ENCODE peak calls at places on chromosomes 11 and 22, in ten cellular contexts. L, D, H, T, R, O, P, K, U and S are unnamed samples.
A peak's percentile ranks its signal among the peaks of the same experiment; 100 is the strongest.

GRCh38 chr11:19785265-19785664 is 72.6 kb downstream of the NAV2 start:
- DNase-seq in D (no peak), K (no peak), R (no peak), T (no peak), H (no peak), L (no peak), P (no peak), U (no peak), O (no peak), S (no peak)

GRCh38 chr11:116073854-116074837 is 569.9 kb upstream of the CADM1 start:
- DNase-seq in L (peak; percentile 59), P (no peak), K (no peak), D (peak; percentile 45), U (no peak), H (no peak), O (no peak), R (no peak), T (peak; percentile 65), S (peak; percentile 27)

GRCh38 chr11:115623021-115623451 is 118.8 kb upstream of the CADM1 start:
- DNase-seq in U (peak; percentile 80), R (peak; percentile 23), D (peak; percentile 90), T (peak; percentile 99), H (no peak), L (peak; percentile 95), P (peak; percentile 91), K (no peak), O (peak; percentile 94), S (no peak)

GRCh38 chr11:12275818-12276217 is 101.6 kb upstream of the PARVA start:
- DNase-seq in T (no peak), L (no peak), H (no peak), D (no peak), P (no peak), R (no peak), K (no peak), U (no peak), O (peak; percentile 71), S (no peak)

GRCh38 chr11:66868726-66869291 is 11.9 kb downstream of the LRFN4 start:
- DNase-seq in L (peak; percentile 27), H (peak; percentile 66), T (no peak), K (peak; percentile 71), U (peak; percentile 92), D (no peak), P (no peak), O (peak; percentile 81), R (peak; percentile 86), S (peak; percentile 50)

GRCh38 chr11:82046778-82047177 is 686.9 kb downstream of the FAM181B start:
- DNase-seq in L (no peak), K (no peak), R (no peak), U (no peak), H (no peak), O (no peak), D (no peak), P (no peak), T (peak; percentile 46), S (no peak)

GRCh38 chr11:28123151-28123571 is 15.0 kb downstream of the METTL15 start:
- DNase-seq in R (no peak), D (no peak), T (peak; percentile 83), U (no peak), L (no peak), H (no peak), O (no peak), K (no peak), P (no peak), S (no peak)

GRCh38 chr11:120337896-120338840 is 2.0 kb downstream of the ARHGEF12 start:
- DNase-seq in L (no peak), D (no peak), R (no peak), H (no peak), O (no peak), P (no peak), U (no peak), T (no peak), K (no peak), S (peak; percentile 36)

GRCh38 chr11:134244593-134244992 is 8.6 kb downstream of the THYN1 start:
- DNase-seq in R (peak; percentile 30), K (no peak), P (no peak), L (no peak), H (no peak), U (no peak), T (no peak), O (no peak), D (no peak), S (peak; percentile 34)

GRCh38 chr11:62398011-62398994 is 20.5 kb upstream of the SCGB1A1 start:
- DNase-seq in P (peak; percentile 75), H (no peak), R (peak; percentile 67), L (peak; percentile 47), U (peak; percentile 67), O (peak; percentile 90), T (peak; percentile 63), D (peak; percentile 24), K (no peak), S (peak; percentile 39)

GRCh38 chr11:85680897-85681296 is 5.1 kb downstream of the CCDC89 start:
- DNase-seq in R (no peak), T (no peak), O (no peak), D (no peak), K (no peak), L (no peak), U (no peak), H (no peak), P (no peak), S (peak; percentile 27)

GRCh38 chr11:102254047-102254446 is 63.2 kb upstream of the BIRC3 start:
- DNase-seq in R (peak; percentile 36), K (peak; percentile 46), H (no peak), U (no peak), D (no peak), L (no peak), P (no peak), O (no peak), T (no peak), S (no peak)

GRCh38 chr11:19903620-19904069 is 191.0 kb downstream of the NAV2 start:
- DNase-seq in P (peak; percentile 72), H (peak; percentile 14), D (peak; percentile 72), U (no peak), R (peak; percentile 75), T (peak; percentile 68), O (no peak), L (peak; percentile 46), K (peak; percentile 62), S (peak; percentile 72)

GRCh38 chr11:101912823-101913284 is 2.0 kb upstream of the CEP126 start:
- DNase-seq in R (peak; percentile 68), P (no peak), T (peak; percentile 29), U (no peak), O (no peak), H (no peak), D (no peak), K (no peak), L (no peak), S (no peak)

GRCh38 chr11:69483696-69484426 is 2.4 kb downstream of the LINC01488 start:
- DNase-seq in O (peak; percentile 55), D (no peak), K (no peak), L (no peak), T (no peak), U (peak; percentile 64), R (no peak), P (peak; percentile 45), H (no peak), S (no peak)

DNA sequence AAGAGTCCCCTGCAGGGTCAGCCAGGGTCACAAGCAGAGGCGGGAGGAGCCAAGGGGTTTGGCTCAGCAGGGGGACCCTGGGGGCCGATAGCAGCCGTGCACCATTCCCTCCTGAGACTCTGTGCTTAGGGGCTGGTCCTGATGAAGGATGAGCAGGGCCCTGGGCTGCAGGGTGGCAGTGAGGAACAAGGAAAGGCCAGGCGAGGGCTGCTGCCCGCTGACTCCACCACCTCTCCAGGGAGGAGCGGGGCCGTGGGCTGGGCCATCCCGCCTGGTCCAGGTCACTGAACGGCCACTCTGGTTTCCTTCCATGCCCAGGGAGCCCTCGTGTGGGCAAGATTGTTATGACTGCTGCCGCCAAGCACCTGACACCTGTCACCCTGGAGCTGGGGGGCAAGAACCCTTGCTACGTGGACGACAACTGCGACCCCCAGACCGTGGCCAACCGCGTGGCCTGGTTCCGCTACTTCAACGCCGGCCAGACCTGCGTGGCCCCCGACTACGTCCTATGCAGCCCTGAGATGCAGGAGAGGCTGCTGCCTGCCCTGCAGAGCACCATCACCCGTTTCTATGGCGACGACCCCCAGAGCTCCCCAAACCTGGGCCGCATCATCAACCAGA is 9.2 kb upstream of the NDUFS8 start:
- DNase-seq in R (peak; percentile 81), O (peak; percentile 84), P (no peak), D (no peak), T (no peak), K (no peak), H (no peak), L (no peak), U (no peak), S (no peak)
- TF ChIP-seq CTCF in R (peak; percentile 45), O (peak; percentile 50), P (peak; percentile 9), D (no peak), T (no peak), K (peak; percentile 50), H (no peak), L (no peak), U (no peak), S (peak; percentile 3)

GRCh38 chr11:122138759-122139594 is 23.0 kb upstream of the BLID start:
- DNase-seq in K (no peak), D (no peak), L (no peak), U (no peak), R (no peak), T (peak; percentile 70), H (no peak), P (no peak), O (no peak), S (no peak)
- H3K4me1 ChIP-seq in K (peaks cover 81% of the 10 kb centered on the region), D (no peaks in the 10 kb centered on the region), L (peaks cover 10% of the 10 kb centered on the region), U (no peaks in the 10 kb centered on the region), R (peaks cover 63% of the 10 kb centered on the region), T (peaks cover 59% of the 10 kb centered on the region), H (no peaks in the 10 kb centered on the region), P (no peaks in the 10 kb centered on the region), O (no peaks in the 10 kb centered on the region), S (no peaks in the 10 kb centered on the region)

DNA sequence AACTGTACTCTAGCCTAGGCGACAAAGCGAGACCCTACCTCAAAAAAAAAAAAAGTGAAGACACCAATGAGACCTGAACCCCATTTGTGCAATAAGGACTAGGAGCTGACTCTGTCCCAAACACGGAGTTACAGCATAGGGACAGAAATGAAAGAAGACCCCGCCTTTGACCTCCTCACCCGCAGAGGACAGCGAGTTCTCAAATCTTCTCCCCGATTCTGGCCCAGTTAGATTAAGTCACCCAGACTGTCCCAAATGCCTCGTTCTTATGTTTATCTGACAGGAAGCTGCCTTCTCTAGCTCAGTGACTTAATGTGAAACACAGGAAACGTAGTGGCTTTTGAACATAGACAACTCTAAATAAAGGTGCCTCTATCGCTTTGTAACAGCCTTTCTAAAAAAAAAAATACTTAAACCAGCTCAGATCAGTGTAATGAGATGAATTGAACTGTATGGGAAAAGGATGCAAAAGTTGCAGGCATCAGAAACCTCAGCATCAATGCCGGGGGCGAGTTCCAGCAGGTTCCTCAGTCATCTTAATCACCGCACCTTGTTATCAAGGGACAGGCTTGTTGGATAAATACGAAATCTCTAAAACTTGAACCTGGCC is 10.6 kb downstream of the MYH9 start:
- DNase-seq in L (no peak), D (no peak), O (no peak), K (no peak), R (no peak), P (no peak), U (no peak), T (no peak), H (no peak), S (no peak)
- H3K4me3 ChIP-seq in L (no peak overlapping the region), D (no peak overlapping the region), O (no peak overlapping the region), K (no peak overlapping the region), R (no peak overlapping the region), P (no peak overlapping the region), U (no peak overlapping the region), T (no peak overlapping the region), H (peak overlapping the region; percentile 19), S (no peak overlapping the region)

DNA sequence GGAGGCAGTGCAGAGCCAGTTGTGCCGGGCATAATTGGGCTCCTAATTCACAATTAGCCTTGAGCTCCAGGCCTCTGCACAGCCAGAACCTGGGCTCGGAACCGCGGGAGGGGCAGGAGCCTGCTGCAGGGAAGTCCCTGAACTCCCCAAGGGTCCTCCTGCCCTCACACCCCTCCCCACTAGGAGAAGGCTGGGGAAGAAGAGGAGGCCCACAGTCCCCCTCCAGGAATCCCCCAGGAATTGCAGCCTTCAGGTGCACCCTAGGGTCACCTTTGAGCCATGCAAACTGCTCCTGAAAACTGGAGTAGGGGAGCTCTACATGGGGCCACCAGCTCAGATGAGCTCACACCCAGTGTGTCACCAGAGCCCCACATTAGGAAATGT is 93.8 kb upstream of the LMO1 start:
- DNase-seq in T (no peak), K (no peak), D (no peak), P (no peak), R (no peak), O (peak; percentile 71), U (peak; percentile 61), H (no peak), L (no peak), S (no peak)
- TF ChIP-seq CTCF in T (no peak), K (no peak), D (no peak), P (no peak), R (no peak), O (no peak), U (no peak), H (no peak), L (no peak), S (no peak)